ENCODE peak calls at places on chromosomes 16 and 17, in eight cellular contexts. One of them, this sample, is unnamed.

GRCh38 chr16:23389201-23389600 is 63.8 kb downstream of the COG7 start:
- DNase-seq in NCI-H82: no peak
- DNase-seq in epithelial cell of esophagus: no peak
- DNase-seq in activated gamma-delta T cell treated with anti-CD3 and anti-CD28 coated beads, Interleukin-2, amount 50 U/mL, for 16 hours: no peak
- DNase-seq in kidney tubule cell: no peak
- DNase-seq in transverse colon: no peak
- DNase-seq in stimulated activated CD4-positive, alpha-beta T cell treated with anti-CD3 and anti-CD28 coated beads, TNF-alpha, amount 100 ng/mL, for 24 hours: no peak
- DNase-seq in NCI-H2081 treated with DMSO at 0.1 percent for 48 hours: no peak
- DNase-seq in this sample: no peak

GRCh38 chr17:42414782-42415409 is 8.2 kb downstream of the CAVIN1 start:
- DNase-seq in kidney tubule cell: no peak
- DNase-seq in NCI-H2081 treated with DMSO at 0.1 percent for 48 hours: no peak
- DNase-seq in stimulated activated CD4-positive, alpha-beta T cell treated with anti-CD3 and anti-CD28 coated beads, TNF-alpha, amount 100 ng/mL, for 24 hours: peak; percentile 63
- DNase-seq in NCI-H82: no peak
- DNase-seq in transverse colon: no peak
- DNase-seq in epithelial cell of esophagus: peak; percentile 30
- DNase-seq in activated gamma-delta T cell treated with anti-CD3 and anti-CD28 coated beads, Interleukin-2, amount 50 U/mL, for 16 hours: no peak
- DNase-seq in this sample: no peak

GRCh38 chr16:70467113-70467512 is 12.7 kb downstream of the FCSK start:
- DNase-seq in NCI-H82: no peak
- DNase-seq in epithelial cell of esophagus: no peak
- DNase-seq in transverse colon: no peak
- DNase-seq in NCI-H2081 treated with DMSO at 0.1 percent for 48 hours: no peak
- DNase-seq in kidney tubule cell: no peak
- DNase-seq in stimulated activated CD4-positive, alpha-beta T cell treated with anti-CD3 and anti-CD28 coated beads, TNF-alpha, amount 100 ng/mL, for 24 hours: no peak
- DNase-seq in activated gamma-delta T cell treated with anti-CD3 and anti-CD28 coated beads, Interleukin-2, amount 50 U/mL, for 16 hours: no peak
- DNase-seq in this sample: no peak

GRCh38 chr17:61285483-61286320 is 113.9 kb upstream of the TBX2 start:
- DNase-seq in epithelial cell of esophagus: peak; percentile 86
- DNase-seq in activated gamma-delta T cell treated with anti-CD3 and anti-CD28 coated beads, Interleukin-2, amount 50 U/mL, for 16 hours: no peak
- DNase-seq in NCI-H2081 treated with DMSO at 0.1 percent for 48 hours: no peak
- DNase-seq in transverse colon: no peak
- DNase-seq in kidney tubule cell: peak; percentile 14
- DNase-seq in NCI-H82: peak; percentile 96
- DNase-seq in stimulated activated CD4-positive, alpha-beta T cell treated with anti-CD3 and anti-CD28 coated beads, TNF-alpha, amount 100 ng/mL, for 24 hours: peak; percentile 7
- DNase-seq in this sample: no peak

GRCh38 chr17:58402047-58402446 is 15.3 kb downstream of the RNF43 start:
- DNase-seq in kidney tubule cell: peak; percentile 74
- DNase-seq in epithelial cell of esophagus: no peak
- DNase-seq in NCI-H82: no peak
- DNase-seq in activated gamma-delta T cell treated with anti-CD3 and anti-CD28 coated beads, Interleukin-2, amount 50 U/mL, for 16 hours: no peak
- DNase-seq in NCI-H2081 treated with DMSO at 0.1 percent for 48 hours: no peak
- DNase-seq in transverse colon: no peak
- DNase-seq in stimulated activated CD4-positive, alpha-beta T cell treated with anti-CD3 and anti-CD28 coated beads, TNF-alpha, amount 100 ng/mL, for 24 hours: no peak
- DNase-seq in this sample: no peak

GRCh38 chr17:76371656-76372628 is 12.5 kb upstream of the SPHK1 start:
- DNase-seq in stimulated activated CD4-positive, alpha-beta T cell treated with anti-CD3 and anti-CD28 coated beads, TNF-alpha, amount 100 ng/mL, for 24 hours: no peak
- DNase-seq in NCI-H2081 treated with DMSO at 0.1 percent for 48 hours: no peak
- DNase-seq in transverse colon: no peak
- DNase-seq in NCI-H82: no peak
- DNase-seq in kidney tubule cell: peak; percentile 98
- DNase-seq in activated gamma-delta T cell treated with anti-CD3 and anti-CD28 coated beads, Interleukin-2, amount 50 U/mL, for 16 hours: no peak
- DNase-seq in epithelial cell of esophagus: peak; percentile 96
- DNase-seq in this sample: no peak

GRCh38 chr17:10579270-10579669 is 29.8 kb upstream of the MYH2 start:
- DNase-seq in activated gamma-delta T cell treated with anti-CD3 and anti-CD28 coated beads, Interleukin-2, amount 50 U/mL, for 16 hours: no peak
- DNase-seq in NCI-H2081 treated with DMSO at 0.1 percent for 48 hours: no peak
- DNase-seq in transverse colon: no peak
- DNase-seq in stimulated activated CD4-positive, alpha-beta T cell treated with anti-CD3 and anti-CD28 coated beads, TNF-alpha, amount 100 ng/mL, for 24 hours: no peak
- DNase-seq in epithelial cell of esophagus: no peak
- DNase-seq in kidney tubule cell: no peak
- DNase-seq in NCI-H82: peak; percentile 65
- DNase-seq in this sample: no peak

GRCh38 chr17:38960402-38960801 is 6.8 kb downstream of the FBXO47 start:
- DNase-seq in activated gamma-delta T cell treated with anti-CD3 and anti-CD28 coated beads, Interleukin-2, amount 50 U/mL, for 16 hours: no peak
- DNase-seq in stimulated activated CD4-positive, alpha-beta T cell treated with anti-CD3 and anti-CD28 coated beads, TNF-alpha, amount 100 ng/mL, for 24 hours: no peak
- DNase-seq in epithelial cell of esophagus: no peak
- DNase-seq in transverse colon: no peak
- DNase-seq in NCI-H2081 treated with DMSO at 0.1 percent for 48 hours: no peak
- DNase-seq in kidney tubule cell: no peak
- DNase-seq in NCI-H82: no peak
- DNase-seq in this sample: no peak

GRCh38 chr16:72110662-72111615 is 17.3 kb downstream of the DHX38 start:
- DNase-seq in transverse colon: no peak
- DNase-seq in activated gamma-delta T cell treated with anti-CD3 and anti-CD28 coated beads, Interleukin-2, amount 50 U/mL, for 16 hours: no peak
- DNase-seq in NCI-H82: no peak
- DNase-seq in epithelial cell of esophagus: no peak
- DNase-seq in NCI-H2081 treated with DMSO at 0.1 percent for 48 hours: no peak
- DNase-seq in kidney tubule cell: no peak
- DNase-seq in stimulated activated CD4-positive, alpha-beta T cell treated with anti-CD3 and anti-CD28 coated beads, TNF-alpha, amount 100 ng/mL, for 24 hours: no peak
- DNase-seq in this sample: no peak

GRCh38 chr17:35154486-35154885 is 6.9 kb downstream of the UNC45B start:
- DNase-seq in NCI-H82: no peak
- DNase-seq in activated gamma-delta T cell treated with anti-CD3 and anti-CD28 coated beads, Interleukin-2, amount 50 U/mL, for 16 hours: no peak
- DNase-seq in transverse colon: no peak
- DNase-seq in stimulated activated CD4-positive, alpha-beta T cell treated with anti-CD3 and anti-CD28 coated beads, TNF-alpha, amount 100 ng/mL, for 24 hours: no peak
- DNase-seq in NCI-H2081 treated with DMSO at 0.1 percent for 48 hours: no peak
- DNase-seq in kidney tubule cell: no peak
- DNase-seq in epithelial cell of esophagus: no peak
- DNase-seq in this sample: no peak